ENCODE peak calls at places on chromosomes 11 and 22, in six cellular contexts. One of them, this sample, is unnamed.

GRCh38 chr22:22666307-22667091 is 22.1 kb downstream of the GGTLC2 start:
- DNase-seq in Peyer's patch: peak
- DNase-seq in psoas muscle: no peak
- DNase-seq in effector memory CD4-positive, alpha-beta T cell: no peak
- DNase-seq in mammary epithelial cell: no peak
- DNase-seq in cardiac muscle cell: peak
- DNase-seq in this sample: peak

GRCh38 chr11:125694951-125695350 is 14.3 kb upstream of the ACRV1 start:
- DNase-seq in Peyer's patch: no peak
- DNase-seq in psoas muscle: no peak
- DNase-seq in effector memory CD4-positive, alpha-beta T cell: no peak
- DNase-seq in mammary epithelial cell: no peak
- DNase-seq in cardiac muscle cell: no peak
- DNase-seq in this sample: no peak

GRCh38 chr11:126528075-126528474 is 172.6 kb downstream of the ST3GAL4 start:
- DNase-seq in Peyer's patch: no peak
- DNase-seq in psoas muscle: no peak
- DNase-seq in effector memory CD4-positive, alpha-beta T cell: no peak
- DNase-seq in mammary epithelial cell: no peak
- DNase-seq in cardiac muscle cell: no peak
- DNase-seq in this sample: no peak

GRCh38 chr11:120471131-120471530 is 40.4 kb upstream of the GRIK4 start:
- DNase-seq in Peyer's patch: no peak
- DNase-seq in psoas muscle: no peak
- DNase-seq in effector memory CD4-positive, alpha-beta T cell: no peak
- DNase-seq in mammary epithelial cell: peak
- DNase-seq in cardiac muscle cell: peak
- DNase-seq in this sample: no peak

GRCh38 chr22:49663311-49663711 is 164.4 kb downstream of the BRD1 start:
- DNase-seq in Peyer's patch: no peak
- DNase-seq in psoas muscle: no peak
- DNase-seq in effector memory CD4-positive, alpha-beta T cell: no peak
- DNase-seq in mammary epithelial cell: no peak
- DNase-seq in cardiac muscle cell: no peak
- DNase-seq in this sample: peak

GRCh38 chr11:33533668-33534067 is 167.0 kb downstream of the C11orf91 start:
- DNase-seq in Peyer's patch: no peak
- DNase-seq in psoas muscle: no peak
- DNase-seq in effector memory CD4-positive, alpha-beta T cell: no peak
- DNase-seq in mammary epithelial cell: peak
- DNase-seq in cardiac muscle cell: peak
- DNase-seq in this sample: no peak

GRCh38 chr11:126317681-126318641 is 14.1 kb downstream of the DCPS start:
- DNase-seq in Peyer's patch: no peak
- DNase-seq in psoas muscle: peak
- DNase-seq in effector memory CD4-positive, alpha-beta T cell: no peak
- DNase-seq in mammary epithelial cell: peak
- DNase-seq in cardiac muscle cell: peak
- DNase-seq in this sample: no peak

GRCh38 chr22:42869888-42870480 is 12.9 kb upstream of the ARFGAP3 start:
- DNase-seq in Peyer's patch: no peak
- DNase-seq in psoas muscle: no peak
- DNase-seq in effector memory CD4-positive, alpha-beta T cell: no peak
- DNase-seq in mammary epithelial cell: no peak
- DNase-seq in cardiac muscle cell: no peak
- DNase-seq in this sample: peak

GRCh38 chr11:108496643-108497256 is 1.4 kb downstream of the POGLUT3 start:
- DNase-seq in Peyer's patch: no peak
- DNase-seq in psoas muscle: no peak
- DNase-seq in effector memory CD4-positive, alpha-beta T cell: no peak
- DNase-seq in mammary epithelial cell: no peak
- DNase-seq in cardiac muscle cell: peak
- DNase-seq in this sample: no peak

GRCh38 chr22:48785792-48786678 is 1041.6 kb downstream of the BRD1 start:
- DNase-seq in Peyer's patch: no peak
- DNase-seq in psoas muscle: no peak
- DNase-seq in effector memory CD4-positive, alpha-beta T cell: no peak
- DNase-seq in mammary epithelial cell: no peak
- DNase-seq in cardiac muscle cell: no peak
- DNase-seq in this sample: peak

GRCh38 chr22:18103527-18104269 is 6.9 kb upstream of the TUBA8 start:
- DNase-seq in Peyer's patch: no peak
- DNase-seq in psoas muscle: peak
- DNase-seq in effector memory CD4-positive, alpha-beta T cell: no peak
- DNase-seq in mammary epithelial cell: no peak
- DNase-seq in cardiac muscle cell: no peak
- DNase-seq in this sample: peak

GRCh38 chr11:27213232-27213660 is 149.8 kb downstream of the CCDC34 start:
- DNase-seq in Peyer's patch: no peak
- DNase-seq in psoas muscle: no peak
- DNase-seq in effector memory CD4-positive, alpha-beta T cell: no peak
- DNase-seq in mammary epithelial cell: peak
- DNase-seq in cardiac muscle cell: peak
- DNase-seq in this sample: no peak

GRCh38 chr11:102812188-102812587 is 14.2 kb upstream of the MMP1 start:
- DNase-seq in Peyer's patch: no peak
- DNase-seq in psoas muscle: no peak
- DNase-seq in effector memory CD4-positive, alpha-beta T cell: no peak
- DNase-seq in mammary epithelial cell: no peak
- DNase-seq in cardiac muscle cell: no peak
- DNase-seq in this sample: no peak

GRCh38 chr11:10786451-10786850 is 22.3 kb downstream of the EIF4G2 start:
- DNase-seq in Peyer's patch: no peak
- DNase-seq in psoas muscle: no peak
- DNase-seq in effector memory CD4-positive, alpha-beta T cell: no peak
- DNase-seq in mammary epithelial cell: no peak
- DNase-seq in cardiac muscle cell: no peak
- DNase-seq in this sample: no peak

GRCh38 chr11:128553662-128554392 is 33.5 kb downstream of the ETS1 start:
- DNase-seq in Peyer's patch: no peak
- DNase-seq in psoas muscle: no peak
- DNase-seq in effector memory CD4-positive, alpha-beta T cell: no peak
- DNase-seq in mammary epithelial cell: no peak
- DNase-seq in cardiac muscle cell: peak
- DNase-seq in this sample: no peak
- H3K4me3 ChIP-seq in Peyer's patch: no peak
- H3K4me3 ChIP-seq in psoas muscle: no peak
- H3K4me3 ChIP-seq in effector memory CD4-positive, alpha-beta T cell: no peak
- H3K4me3 ChIP-seq in mammary epithelial cell: no peak
- H3K4me3 ChIP-seq in cardiac muscle cell: no peak
- H3K4me3 ChIP-seq in this sample: no peak

DNA sequence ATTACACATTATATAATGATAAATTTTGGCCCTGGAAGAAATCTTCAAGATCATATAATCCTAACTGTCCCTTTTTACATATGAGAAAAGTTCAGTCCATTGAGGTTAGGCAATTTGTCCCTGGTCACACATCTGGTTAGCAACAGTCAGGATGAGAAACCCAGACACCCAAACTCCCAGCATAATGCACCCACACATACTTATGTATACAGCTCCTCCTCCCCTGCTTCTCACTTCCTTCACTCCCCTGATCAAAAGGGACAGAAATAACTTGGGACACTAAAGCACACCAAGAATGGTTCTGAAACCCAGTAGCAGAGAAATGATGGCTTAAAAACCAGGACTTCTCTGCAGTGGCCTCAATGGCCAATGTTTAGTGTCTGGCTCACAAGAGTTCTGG is 11.1 kb downstream of the NUMA1 start:
- DNase-seq in Peyer's patch: no peak
- DNase-seq in psoas muscle: no peak
- DNase-seq in effector memory CD4-positive, alpha-beta T cell: no peak
- DNase-seq in mammary epithelial cell: no peak
- DNase-seq in cardiac muscle cell: no peak
- DNase-seq in this sample: no peak
- H3K4me3 ChIP-seq in Peyer's patch: no peak
- H3K4me3 ChIP-seq in psoas muscle: peak
- H3K4me3 ChIP-seq in effector memory CD4-positive, alpha-beta T cell: no peak
- H3K4me3 ChIP-seq in mammary epithelial cell: peak
- H3K4me3 ChIP-seq in cardiac muscle cell: no peak
- H3K4me3 ChIP-seq in this sample: no peak

GRCh38 chr11:65476632-65477270 is 22.1 kb upstream of the MALAT1 start:
- DNase-seq in Peyer's patch: no peak
- DNase-seq in psoas muscle: peak
- DNase-seq in effector memory CD4-positive, alpha-beta T cell: no peak
- DNase-seq in mammary epithelial cell: no peak
- DNase-seq in cardiac muscle cell: no peak
- DNase-seq in this sample: no peak

GRCh38 chr11:65482306-65482850 is 16.5 kb upstream of the MALAT1 start:
- DNase-seq in Peyer's patch: no peak
- DNase-seq in psoas muscle: no peak
- DNase-seq in effector memory CD4-positive, alpha-beta T cell: no peak
- DNase-seq in mammary epithelial cell: no peak
- DNase-seq in cardiac muscle cell: no peak
- DNase-seq in this sample: no peak

GRCh38 chr11:65479184-65480145 is 19.4 kb upstream of the MALAT1 start:
- DNase-seq in Peyer's patch: no peak
- DNase-seq in psoas muscle: peak
- DNase-seq in effector memory CD4-positive, alpha-beta T cell: no peak
- DNase-seq in mammary epithelial cell: peak
- DNase-seq in cardiac muscle cell: peak
- DNase-seq in this sample: peak

GRCh38 chr11:65477271-65478029 is 21.4 kb upstream of the MALAT1 start:
- DNase-seq in Peyer's patch: peak
- DNase-seq in psoas muscle: peak
- DNase-seq in effector memory CD4-positive, alpha-beta T cell: peak
- DNase-seq in mammary epithelial cell: peak
- DNase-seq in cardiac muscle cell: peak
- DNase-seq in this sample: peak

GRCh38 chr11:65478411-65479183 is 20.2 kb upstream of the MALAT1 start:
- DNase-seq in Peyer's patch: no peak
- DNase-seq in psoas muscle: peak
- DNase-seq in effector memory CD4-positive, alpha-beta T cell: no peak
- DNase-seq in mammary epithelial cell: no peak
- DNase-seq in cardiac muscle cell: peak
- DNase-seq in this sample: no peak
- H3K4me3 ChIP-seq in Peyer's patch: peak
- H3K4me3 ChIP-seq in psoas muscle: peak
- H3K4me3 ChIP-seq in effector memory CD4-positive, alpha-beta T cell: no peak
- H3K4me3 ChIP-seq in mammary epithelial cell: no peak
- H3K4me3 ChIP-seq in cardiac muscle cell: no peak
- H3K4me3 ChIP-seq in this sample: peak

DNA sequence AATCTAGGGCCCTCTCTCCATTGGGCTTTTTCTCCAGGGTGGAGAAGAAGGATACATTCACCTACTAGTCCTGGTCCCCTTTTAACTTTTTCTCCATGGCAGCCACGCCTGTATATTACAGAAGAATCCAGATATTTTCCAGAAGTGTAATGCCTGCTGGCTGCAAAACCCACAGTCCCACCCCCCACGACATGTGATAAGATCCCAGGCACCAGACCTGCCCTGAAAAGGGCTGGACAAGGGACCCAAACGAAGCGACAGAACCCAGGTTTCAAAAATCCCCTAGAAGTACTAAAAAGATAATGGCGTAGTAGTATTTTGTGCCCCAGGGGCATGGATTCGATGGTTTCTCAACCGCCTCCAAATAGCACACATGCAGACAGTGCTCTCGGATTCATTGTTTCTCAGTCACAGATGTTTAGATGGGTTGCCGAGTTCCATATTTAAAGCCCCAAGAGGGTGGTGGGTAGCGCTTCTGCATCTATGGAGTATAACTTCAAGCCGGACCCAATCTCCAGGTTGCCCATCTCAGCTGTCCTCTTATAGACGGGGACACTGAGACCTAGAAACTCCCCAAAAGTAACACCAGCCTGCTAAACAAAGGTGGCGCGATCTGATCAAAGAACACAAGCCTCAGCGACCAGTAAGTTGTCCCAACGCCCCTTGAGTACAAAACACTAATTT is 2.6 kb downstream of the WT1 start:
- DNase-seq in Peyer's patch: no peak
- DNase-seq in psoas muscle: no peak
- DNase-seq in effector memory CD4-positive, alpha-beta T cell: no peak
- DNase-seq in mammary epithelial cell: no peak
- DNase-seq in cardiac muscle cell: peak
- DNase-seq in this sample: no peak
- H3K4me3 ChIP-seq in Peyer's patch: no peak
- H3K4me3 ChIP-seq in psoas muscle: peak
- H3K4me3 ChIP-seq in effector memory CD4-positive, alpha-beta T cell: no peak
- H3K4me3 ChIP-seq in mammary epithelial cell: peak
- H3K4me3 ChIP-seq in cardiac muscle cell: no peak
- H3K4me3 ChIP-seq in this sample: no peak

GRCh38 chr11:70068345-70068744 is 9.8 kb upstream of the ANO1 start:
- DNase-seq in Peyer's patch: no peak
- DNase-seq in psoas muscle: no peak
- DNase-seq in effector memory CD4-positive, alpha-beta T cell: no peak
- DNase-seq in mammary epithelial cell: no peak
- DNase-seq in cardiac muscle cell: no peak
- DNase-seq in this sample: no peak
- H3K4me3 ChIP-seq in Peyer's patch: no peak
- H3K4me3 ChIP-seq in psoas muscle: no peak
- H3K4me3 ChIP-seq in effector memory CD4-positive, alpha-beta T cell: no peak
- H3K4me3 ChIP-seq in mammary epithelial cell: no peak
- H3K4me3 ChIP-seq in cardiac muscle cell: no peak
- H3K4me3 ChIP-seq in this sample: no peak

GRCh38 chr11:65787649-65788622 is 1.1 kb downstream of the OVOL1 start:
- DNase-seq in Peyer's patch: no peak
- DNase-seq in psoas muscle: no peak
- DNase-seq in effector memory CD4-positive, alpha-beta T cell: no peak
- DNase-seq in mammary epithelial cell: no peak
- DNase-seq in cardiac muscle cell: no peak
- DNase-seq in this sample: no peak

GRCh38 chr11:65788801-65789200 is 1.9 kb downstream of the OVOL1 start:
- DNase-seq in Peyer's patch: no peak
- DNase-seq in psoas muscle: no peak
- DNase-seq in effector memory CD4-positive, alpha-beta T cell: no peak
- DNase-seq in mammary epithelial cell: no peak
- DNase-seq in cardiac muscle cell: no peak
- DNase-seq in this sample: no peak

GRCh38 chr11:65786786-65787636 is at the start of gene OVOL1:
- DNase-seq in Peyer's patch: peak
- DNase-seq in psoas muscle: no peak
- DNase-seq in effector memory CD4-positive, alpha-beta T cell: no peak
- DNase-seq in mammary epithelial cell: peak
- DNase-seq in cardiac muscle cell: no peak
- DNase-seq in this sample: peak

GRCh38 chr11:65785329-65786007 is 1.4 kb upstream of the OVOL1 start:
- DNase-seq in Peyer's patch: no peak
- DNase-seq in psoas muscle: no peak
- DNase-seq in effector memory CD4-positive, alpha-beta T cell: no peak
- DNase-seq in mammary epithelial cell: no peak
- DNase-seq in cardiac muscle cell: no peak
- DNase-seq in this sample: no peak

GRCh38 chr11:65786008-65786785 is 666 bp upstream of the OVOL1 start:
- DNase-seq in Peyer's patch: no peak
- DNase-seq in psoas muscle: no peak
- DNase-seq in effector memory CD4-positive, alpha-beta T cell: no peak
- DNase-seq in mammary epithelial cell: no peak
- DNase-seq in cardiac muscle cell: no peak
- DNase-seq in this sample: no peak
- H3K4me3 ChIP-seq in Peyer's patch: peak
- H3K4me3 ChIP-seq in psoas muscle: peak
- H3K4me3 ChIP-seq in effector memory CD4-positive, alpha-beta T cell: peak
- H3K4me3 ChIP-seq in mammary epithelial cell: peak
- H3K4me3 ChIP-seq in cardiac muscle cell: peak
- H3K4me3 ChIP-seq in this sample: peak

GRCh38 chr11:75420224-75421034 is 12.6 kb downstream of the KLHL35 start:
- DNase-seq in Peyer's patch: no peak
- DNase-seq in psoas muscle: no peak
- DNase-seq in effector memory CD4-positive, alpha-beta T cell: no peak
- DNase-seq in mammary epithelial cell: no peak
- DNase-seq in cardiac muscle cell: no peak
- DNase-seq in this sample: no peak
- H3K4me3 ChIP-seq in Peyer's patch: no peak
- H3K4me3 ChIP-seq in psoas muscle: no peak
- H3K4me3 ChIP-seq in effector memory CD4-positive, alpha-beta T cell: no peak
- H3K4me3 ChIP-seq in mammary epithelial cell: no peak
- H3K4me3 ChIP-seq in cardiac muscle cell: no peak
- H3K4me3 ChIP-seq in this sample: no peak